ENCODE peak calls at places on chromosome 7, in six cellular contexts. H is amniotic epithelial cell; T is Ammon's horn; Q is GM04503; O is AG04450; F is activated T-cell treated with anti-CD3 and anti-CD28 coated beads, Interleukin-2, amount 50 U/mL, for 72 hours. G is an unnamed sample.

GRCh38 chr7:112986256-112987031 is 100.2 kb downstream of the GPR85 start:
- DNase-seq in H (peak; percentile 70), T (no peak), Q (peak; percentile 61), O (no peak), F (no peak), G (no peak)

GRCh38 chr7:34928052-34928451 is 109.2 kb downstream of the DPY19L1 start:
- DNase-seq in H (peak; percentile 31), T (peak; percentile 67), Q (no peak), O (no peak), F (peak; percentile 45), G (peak; percentile 78)

GRCh38 chr7:1431226-1431625 is 28.0 kb downstream of the MICALL2 start:
- DNase-seq in H (no peak), T (no peak), Q (no peak), O (no peak), F (no peak), G (no peak)

GRCh38 chr7:37031571-37032257 is 307.4 kb upstream of the AOAH start:
- DNase-seq in H (peak; percentile 97), T (peak; percentile 89), Q (peak; percentile 96), O (peak; percentile 96), F (peak; percentile 55), G (peak; percentile 86)

GRCh38 chr7:40544277-40544723 is 409.5 kb downstream of the SUGCT start:
- DNase-seq in H (no peak), T (no peak), Q (no peak), O (no peak), F (no peak), G (no peak)

GRCh38 chr7:119482209-119482608 is 790.8 kb upstream of the KCND2 start:
- DNase-seq in H (peak; percentile 26), T (peak; percentile 14), Q (no peak), O (no peak), F (no peak), G (peak; percentile 46)

GRCh38 chr7:10740805-10741204 is 232.9 kb upstream of the PHF14 start:
- DNase-seq in H (no peak), T (no peak), Q (no peak), O (no peak), F (no peak), G (no peak)

GRCh38 chr7:2928613-2929311 is 84.7 kb upstream of the GNA12 start:
- DNase-seq in H (no peak), T (no peak), Q (no peak), O (no peak), F (no peak), G (peak; percentile 19)

GRCh38 chr7:25659841-25660240 is 431.6 kb upstream of the NPVF start:
- DNase-seq in H (no peak), T (no peak), Q (no peak), O (no peak), F (no peak), G (no peak)

GRCh38 chr7:91408388-91409154 is 144.3 kb downstream of the FZD1 start:
- DNase-seq in H (no peak), T (no peak), Q (no peak), O (no peak), F (no peak), G (no peak)

GRCh38 chr7:116403265-116403664 is 96.3 kb upstream of the CAV2 start:
- DNase-seq in H (no peak), T (no peak), Q (peak; percentile 77), O (no peak), F (no peak), G (no peak)

GRCh38 chr7:64630496-64630895 is 35.4 kb upstream of the ZNF107 start:
- DNase-seq in H (peak; percentile 22), T (peak; percentile 13), Q (no peak), O (no peak), F (no peak), G (peak; percentile 7)

GRCh38 chr7:106542550-106543220 is 118.3 kb downstream of the CCDC71L start:
- DNase-seq in H (peak; percentile 91), T (peak; percentile 7), Q (peak; percentile 71), O (peak; percentile 80), F (peak; percentile 53), G (peak; percentile 68)